ENCODE peak calls at places on chromosomes 1 and 21, in six cellular contexts. One of them, this sample, is unnamed.

GRCh38 chr1:9376886-9377333 is 84.2 kb downstream of the SPSB1 start:
- DNase-seq in kidney epithelial cell: no peak
- DNase-seq in osteocyte: no peak
- DNase-seq in OCI-LY7: no peak
- DNase-seq in activated CD8-positive, alpha-beta T cell treated with anti-CD3 and anti-CD28 coated beads for 36 hours: no peak
- DNase-seq in psoas muscle: peak
- DNase-seq in this sample: no peak

GRCh38 chr1:237270338-237270737 is 228.4 kb downstream of the RYR2 start:
- DNase-seq in psoas muscle: no peak
- DNase-seq in activated CD8-positive, alpha-beta T cell treated with anti-CD3 and anti-CD28 coated beads for 36 hours: no peak
- DNase-seq in kidney epithelial cell: no peak
- DNase-seq in osteocyte: no peak
- DNase-seq in OCI-LY7: no peak
- DNase-seq in this sample: no peak

GRCh38 chr21:44969965-44970755 is 30.3 kb downstream of the SLX9 start:
- DNase-seq in activated CD8-positive, alpha-beta T cell treated with anti-CD3 and anti-CD28 coated beads for 36 hours: no peak
- DNase-seq in osteocyte: no peak
- DNase-seq in psoas muscle: no peak
- DNase-seq in kidney epithelial cell: no peak
- DNase-seq in OCI-LY7: no peak
- DNase-seq in this sample: no peak

GRCh38 chr1:150484861-150485260 is 2.4 kb upstream of the TARS2 start:
- DNase-seq in osteocyte: no peak
- DNase-seq in psoas muscle: no peak
- DNase-seq in OCI-LY7: peak
- DNase-seq in activated CD8-positive, alpha-beta T cell treated with anti-CD3 and anti-CD28 coated beads for 36 hours: no peak
- DNase-seq in kidney epithelial cell: no peak
- DNase-seq in this sample: no peak

GRCh38 chr1:217734973-217735372 is 103.8 kb downstream of the SPATA17 start:
- DNase-seq in psoas muscle: no peak
- DNase-seq in osteocyte: no peak
- DNase-seq in OCI-LY7: no peak
- DNase-seq in kidney epithelial cell: no peak
- DNase-seq in activated CD8-positive, alpha-beta T cell treated with anti-CD3 and anti-CD28 coated beads for 36 hours: no peak
- DNase-seq in this sample: no peak

GRCh38 chr1:20485527-20486456 is at the start of gene CAMK2N1:
- DNase-seq in activated CD8-positive, alpha-beta T cell treated with anti-CD3 and anti-CD28 coated beads for 36 hours: peak
- DNase-seq in psoas muscle: peak
- DNase-seq in OCI-LY7: no peak
- DNase-seq in osteocyte: no peak
- DNase-seq in kidney epithelial cell: no peak
- DNase-seq in this sample: peak

GRCh38 chr1:2049517-2050481 is at the start of gene PRKCZ:
- DNase-seq in activated CD8-positive, alpha-beta T cell treated with anti-CD3 and anti-CD28 coated beads for 36 hours: peak
- DNase-seq in osteocyte: no peak
- DNase-seq in psoas muscle: peak
- DNase-seq in OCI-LY7: peak
- DNase-seq in kidney epithelial cell: peak
- DNase-seq in this sample: peak

GRCh38 chr1:171939730-171940129 is 98.4 kb downstream of the DNM3 start:
- DNase-seq in activated CD8-positive, alpha-beta T cell treated with anti-CD3 and anti-CD28 coated beads for 36 hours: no peak
- DNase-seq in osteocyte: no peak
- DNase-seq in kidney epithelial cell: no peak
- DNase-seq in OCI-LY7: no peak
- DNase-seq in psoas muscle: no peak
- DNase-seq in this sample: no peak

GRCh38 chr21:14120091-14120734 is 90.5 kb downstream of the LIPI start:
- DNase-seq in osteocyte: no peak
- DNase-seq in psoas muscle: no peak
- DNase-seq in activated CD8-positive, alpha-beta T cell treated with anti-CD3 and anti-CD28 coated beads for 36 hours: peak
- DNase-seq in OCI-LY7: peak
- DNase-seq in kidney epithelial cell: no peak
- DNase-seq in this sample: no peak

DNA sequence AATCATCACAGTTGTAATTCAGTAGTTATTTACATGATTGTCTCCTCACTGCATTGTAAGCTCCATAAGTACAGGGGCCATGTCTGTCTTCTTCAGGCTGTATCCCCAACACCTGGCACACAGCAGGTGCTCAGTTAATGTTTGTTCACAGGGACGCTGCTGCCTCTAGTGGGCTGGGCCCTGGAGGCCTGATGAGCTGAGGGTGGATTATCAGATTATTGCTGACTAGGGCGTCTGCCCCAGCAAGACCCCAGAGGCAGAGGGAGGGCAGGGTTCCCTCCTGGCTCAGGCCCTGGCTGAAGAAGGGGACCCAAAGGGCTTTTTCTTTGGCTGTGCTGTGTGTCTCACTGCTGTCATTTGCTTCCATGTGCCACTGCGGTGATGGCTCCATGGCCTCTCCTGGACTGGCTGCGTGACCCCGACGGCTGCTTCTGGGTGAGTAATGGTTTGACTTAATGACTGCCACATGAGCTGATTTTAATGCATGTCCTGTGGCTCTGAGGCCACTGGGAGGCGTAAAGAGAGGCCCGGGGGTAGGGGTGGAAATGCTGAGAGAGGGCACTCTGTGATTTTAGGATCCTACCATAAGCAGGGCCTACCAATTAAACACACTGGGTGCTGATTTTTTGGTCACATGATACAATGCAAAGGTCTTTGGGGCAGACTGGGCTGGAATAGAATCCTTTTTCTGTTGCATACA is 20.8 kb upstream of the EPB41 start:
- DNase-seq in activated CD8-positive, alpha-beta T cell treated with anti-CD3 and anti-CD28 coated beads for 36 hours: peak
- DNase-seq in osteocyte: no peak
- DNase-seq in kidney epithelial cell: no peak
- DNase-seq in psoas muscle: no peak
- DNase-seq in OCI-LY7: peak
- DNase-seq in this sample: no peak
- TF ChIP-seq CTCF in activated CD8-positive, alpha-beta T cell treated with anti-CD3 and anti-CD28 coated beads for 36 hours: peak
- TF ChIP-seq CTCF in osteocyte: peak
- TF ChIP-seq CTCF in kidney epithelial cell: peak
- TF ChIP-seq CTCF in psoas muscle: peak
- TF ChIP-seq CTCF in OCI-LY7: peak
- TF ChIP-seq CTCF in this sample: peak

GRCh38 chr21:42120904-42121535 is 49.9 kb downstream of the UMODL1 start:
- DNase-seq in kidney epithelial cell: no peak
- DNase-seq in OCI-LY7: peak
- DNase-seq in psoas muscle: no peak
- DNase-seq in activated CD8-positive, alpha-beta T cell treated with anti-CD3 and anti-CD28 coated beads for 36 hours: no peak
- DNase-seq in osteocyte: no peak
- DNase-seq in this sample: no peak

GRCh38 chr21:42117229-42118048 is 46.3 kb downstream of the UMODL1 start:
- DNase-seq in kidney epithelial cell: no peak
- DNase-seq in OCI-LY7: peak
- DNase-seq in activated CD8-positive, alpha-beta T cell treated with anti-CD3 and anti-CD28 coated beads for 36 hours: peak
- DNase-seq in psoas muscle: peak
- DNase-seq in osteocyte: peak
- DNase-seq in this sample: peak

GRCh38 chr21:42118121-42118795 is 47.1 kb downstream of the UMODL1 start:
- DNase-seq in psoas muscle: no peak
- DNase-seq in activated CD8-positive, alpha-beta T cell treated with anti-CD3 and anti-CD28 coated beads for 36 hours: no peak
- DNase-seq in osteocyte: no peak
- DNase-seq in kidney epithelial cell: no peak
- DNase-seq in OCI-LY7: peak
- DNase-seq in this sample: no peak

GRCh38 chr21:42120056-42120903 is 49.2 kb downstream of the UMODL1 start:
- DNase-seq in kidney epithelial cell: no peak
- DNase-seq in OCI-LY7: peak
- DNase-seq in osteocyte: no peak
- DNase-seq in activated CD8-positive, alpha-beta T cell treated with anti-CD3 and anti-CD28 coated beads for 36 hours: no peak
- DNase-seq in psoas muscle: no peak
- DNase-seq in this sample: no peak

GRCh38 chr21:42118901-42119300 is 47.8 kb downstream of the UMODL1 start:
- DNase-seq in osteocyte: no peak
- DNase-seq in activated CD8-positive, alpha-beta T cell treated with anti-CD3 and anti-CD28 coated beads for 36 hours: peak
- DNase-seq in kidney epithelial cell: no peak
- DNase-seq in OCI-LY7: peak
- DNase-seq in psoas muscle: no peak
- DNase-seq in this sample: no peak
- TF ChIP-seq CTCF in osteocyte: no peak
- TF ChIP-seq CTCF in activated CD8-positive, alpha-beta T cell treated with anti-CD3 and anti-CD28 coated beads for 36 hours: no peak
- TF ChIP-seq CTCF in kidney epithelial cell: no peak
- TF ChIP-seq CTCF in OCI-LY7: no peak
- TF ChIP-seq CTCF in psoas muscle: no peak
- TF ChIP-seq CTCF in this sample: no peak

GRCh38 chr1:43653339-43653738 is 3.4 kb downstream of the KDM4A start:
- DNase-seq in OCI-LY7: peak
- DNase-seq in activated CD8-positive, alpha-beta T cell treated with anti-CD3 and anti-CD28 coated beads for 36 hours: peak
- DNase-seq in psoas muscle: no peak
- DNase-seq in osteocyte: no peak
- DNase-seq in kidney epithelial cell: no peak
- DNase-seq in this sample: no peak
- TF ChIP-seq CTCF in OCI-LY7: peak
- TF ChIP-seq CTCF in activated CD8-positive, alpha-beta T cell treated with anti-CD3 and anti-CD28 coated beads for 36 hours: no peak
- TF ChIP-seq CTCF in psoas muscle: no peak
- TF ChIP-seq CTCF in osteocyte: peak
- TF ChIP-seq CTCF in kidney epithelial cell: peak
- TF ChIP-seq CTCF in this sample: peak

DNA sequence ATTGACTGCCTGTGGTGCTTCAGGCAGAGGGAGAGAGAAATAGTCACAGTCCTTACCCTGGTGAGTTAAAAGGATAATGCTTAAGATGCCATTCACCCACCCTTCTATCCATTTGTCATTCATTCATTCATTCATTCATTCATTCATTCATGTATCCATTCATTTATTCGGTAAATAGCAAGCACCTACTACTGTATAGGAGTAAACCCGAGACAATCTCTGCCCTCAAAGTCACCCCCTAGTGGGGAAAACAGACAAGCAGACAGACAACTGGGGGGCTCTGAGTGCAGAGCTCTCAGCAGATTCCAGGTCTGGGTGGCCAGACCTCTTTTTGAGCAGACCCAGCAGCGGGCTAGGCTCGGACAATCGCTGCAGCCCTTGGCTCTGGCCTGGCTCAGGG is 14.1 kb upstream of the ACTL8 start:
- DNase-seq in kidney epithelial cell: no peak
- DNase-seq in psoas muscle: no peak
- DNase-seq in activated CD8-positive, alpha-beta T cell treated with anti-CD3 and anti-CD28 coated beads for 36 hours: no peak
- DNase-seq in OCI-LY7: no peak
- DNase-seq in osteocyte: no peak
- DNase-seq in this sample: no peak
- TF ChIP-seq CTCF in kidney epithelial cell: no peak
- TF ChIP-seq CTCF in psoas muscle: no peak
- TF ChIP-seq CTCF in activated CD8-positive, alpha-beta T cell treated with anti-CD3 and anti-CD28 coated beads for 36 hours: no peak
- TF ChIP-seq CTCF in OCI-LY7: peak
- TF ChIP-seq CTCF in osteocyte: no peak
- TF ChIP-seq CTCF in this sample: no peak

GRCh38 chr1:161013591-161014513 is 7.1 kb downstream of the F11R start:
- DNase-seq in OCI-LY7: peak
- DNase-seq in psoas muscle: peak
- DNase-seq in kidney epithelial cell: no peak
- DNase-seq in osteocyte: no peak
- DNase-seq in activated CD8-positive, alpha-beta T cell treated with anti-CD3 and anti-CD28 coated beads for 36 hours: peak
- DNase-seq in this sample: no peak
- TF ChIP-seq CTCF in OCI-LY7: no peak
- TF ChIP-seq CTCF in psoas muscle: no peak
- TF ChIP-seq CTCF in kidney epithelial cell: no peak
- TF ChIP-seq CTCF in osteocyte: no peak
- TF ChIP-seq CTCF in activated CD8-positive, alpha-beta T cell treated with anti-CD3 and anti-CD28 coated beads for 36 hours: no peak
- TF ChIP-seq CTCF in this sample: no peak

GRCh38 chr1:41902125-41902524 is 16.6 kb downstream of the HIVEP3 start:
- DNase-seq in kidney epithelial cell: peak
- DNase-seq in activated CD8-positive, alpha-beta T cell treated with anti-CD3 and anti-CD28 coated beads for 36 hours: no peak
- DNase-seq in osteocyte: peak
- DNase-seq in psoas muscle: peak
- DNase-seq in OCI-LY7: no peak
- DNase-seq in this sample: no peak
- TF ChIP-seq CTCF in kidney epithelial cell: no peak
- TF ChIP-seq CTCF in activated CD8-positive, alpha-beta T cell treated with anti-CD3 and anti-CD28 coated beads for 36 hours: no peak
- TF ChIP-seq CTCF in osteocyte: no peak
- TF ChIP-seq CTCF in psoas muscle: no peak
- TF ChIP-seq CTCF in OCI-LY7: no peak
- TF ChIP-seq CTCF in this sample: no peak

DNA sequence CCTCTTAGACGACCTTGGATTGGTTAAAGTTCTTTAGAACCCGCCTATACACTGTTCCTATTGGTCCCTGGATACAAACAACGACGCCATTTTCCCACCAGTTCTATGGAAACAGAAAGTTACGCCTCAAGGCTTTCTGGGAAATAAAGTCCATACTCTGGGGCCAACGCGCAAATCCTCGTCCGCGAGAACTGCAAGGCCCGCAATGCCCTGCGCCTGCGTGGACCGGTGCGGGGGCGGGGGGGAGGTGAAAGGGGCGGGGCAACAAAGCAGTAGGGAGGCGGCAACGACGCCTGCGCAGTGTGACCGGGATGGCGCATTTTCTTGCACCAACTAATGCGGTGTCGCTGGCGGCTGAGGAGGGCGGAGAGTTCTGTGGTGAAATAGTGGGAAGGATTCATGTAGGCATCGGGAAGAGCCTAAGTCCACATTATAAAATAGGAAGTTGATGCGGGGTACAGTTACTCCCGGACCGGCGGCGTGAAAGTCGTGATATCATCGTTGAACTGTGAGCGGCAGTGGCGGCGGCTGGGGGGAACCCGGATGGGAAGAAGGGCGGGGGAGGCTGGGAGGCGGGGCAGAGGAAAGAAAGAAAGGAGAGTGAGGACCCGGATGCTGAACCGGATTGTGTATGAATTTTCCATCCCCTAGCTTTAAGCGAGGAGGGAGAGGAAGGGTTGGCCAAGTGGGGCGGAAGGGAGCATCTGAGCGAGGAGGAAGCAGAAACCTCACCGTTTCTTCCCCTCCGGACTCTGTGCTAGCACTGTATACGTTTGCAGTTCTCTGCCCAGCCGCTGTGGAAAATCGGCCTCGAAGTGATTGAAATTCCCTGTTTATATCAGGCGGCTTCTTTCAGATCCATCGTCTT is at the start of gene GGPS1:
- DNase-seq in kidney epithelial cell: peak
- DNase-seq in psoas muscle: peak
- DNase-seq in OCI-LY7: peak
- DNase-seq in osteocyte: peak
- DNase-seq in activated CD8-positive, alpha-beta T cell treated with anti-CD3 and anti-CD28 coated beads for 36 hours: peak
- DNase-seq in this sample: peak
- TF ChIP-seq CTCF in kidney epithelial cell: no peak
- TF ChIP-seq CTCF in psoas muscle: no peak
- TF ChIP-seq CTCF in OCI-LY7: no peak
- TF ChIP-seq CTCF in osteocyte: no peak
- TF ChIP-seq CTCF in activated CD8-positive, alpha-beta T cell treated with anti-CD3 and anti-CD28 coated beads for 36 hours: no peak
- TF ChIP-seq CTCF in this sample: peak

This sample was measured in type B pancreatic cell.